ENCODE peak calls at places on chromosomes 4 and X, in nine cellular contexts. One of them, this sample, is unnamed.

GRCh38 chr4:13240066-13240465 is 244.1 kb downstream of the RAB28 start:
- DNase-seq in progenitor cell of endocrine pancreas: no peak
- DNase-seq in endothelial cell: no peak
- DNase-seq in gastrocnemius medialis: no peak
- DNase-seq in cardiac fibroblast: peak; percentile 27
- DNase-seq in CD4-positive, alpha-beta T cell: no peak
- DNase-seq in spleen: no peak
- DNase-seq in astrocyte of the spinal cord: peak; percentile 77
- DNase-seq in RWPE1: no peak
- DNase-seq in this sample: no peak

GRCh38 chrX:136828830-136829229 is 48.1 kb upstream of the ARHGEF6 start:
- DNase-seq in endothelial cell: peak; percentile 2
- DNase-seq in gastrocnemius medialis: no peak
- DNase-seq in spleen: no peak
- DNase-seq in astrocyte of the spinal cord: no peak
- DNase-seq in progenitor cell of endocrine pancreas: no peak
- DNase-seq in RWPE1: no peak
- DNase-seq in CD4-positive, alpha-beta T cell: no peak
- DNase-seq in cardiac fibroblast: no peak
- DNase-seq in this sample: no peak

GRCh38 chr4:106371166-106371565 is 2.6 kb upstream of the GIMD1 start:
- DNase-seq in endothelial cell: no peak
- DNase-seq in CD4-positive, alpha-beta T cell: no peak
- DNase-seq in astrocyte of the spinal cord: no peak
- DNase-seq in RWPE1: no peak
- DNase-seq in cardiac fibroblast: no peak
- DNase-seq in spleen: no peak
- DNase-seq in gastrocnemius medialis: no peak
- DNase-seq in progenitor cell of endocrine pancreas: no peak
- DNase-seq in this sample: no peak

GRCh38 chr4:126691797-126692196 is 941.0 kb upstream of the INTU start:
- DNase-seq in astrocyte of the spinal cord: no peak
- DNase-seq in endothelial cell: no peak
- DNase-seq in gastrocnemius medialis: no peak
- DNase-seq in RWPE1: no peak
- DNase-seq in CD4-positive, alpha-beta T cell: no peak
- DNase-seq in spleen: no peak
- DNase-seq in cardiac fibroblast: no peak
- DNase-seq in progenitor cell of endocrine pancreas: no peak
- DNase-seq in this sample: no peak

GRCh38 chrX:135454816-135455215 is 33.1 kb downstream of the SMIM10L2A start:
- DNase-seq in gastrocnemius medialis: no peak
- DNase-seq in astrocyte of the spinal cord: no peak
- DNase-seq in spleen: no peak
- DNase-seq in endothelial cell: peak; percentile 15
- DNase-seq in CD4-positive, alpha-beta T cell: no peak
- DNase-seq in RWPE1: no peak
- DNase-seq in progenitor cell of endocrine pancreas: no peak
- DNase-seq in cardiac fibroblast: no peak
- DNase-seq in this sample: no peak

GRCh38 chr4:113116414-113117345 is 67.2 kb downstream of the ANK2 start:
- DNase-seq in endothelial cell: no peak
- DNase-seq in progenitor cell of endocrine pancreas: no peak
- DNase-seq in RWPE1: no peak
- DNase-seq in spleen: no peak
- DNase-seq in gastrocnemius medialis: no peak
- DNase-seq in cardiac fibroblast: no peak
- DNase-seq in astrocyte of the spinal cord: peak; percentile 29
- DNase-seq in CD4-positive, alpha-beta T cell: no peak
- DNase-seq in this sample: no peak

GRCh38 chrX:103417370-103417769 is 41.0 kb downstream of the BEX3 start:
- DNase-seq in progenitor cell of endocrine pancreas: no peak
- DNase-seq in RWPE1: no peak
- DNase-seq in gastrocnemius medialis: no peak
- DNase-seq in endothelial cell: no peak
- DNase-seq in astrocyte of the spinal cord: no peak
- DNase-seq in cardiac fibroblast: no peak
- DNase-seq in spleen: no peak
- DNase-seq in CD4-positive, alpha-beta T cell: no peak
- DNase-seq in this sample: no peak

GRCh38 chr4:123785515-123785914 is 388.9 kb downstream of the SPRY1 start:
- DNase-seq in RWPE1: peak; percentile 5
- DNase-seq in cardiac fibroblast: peak; percentile 99
- DNase-seq in CD4-positive, alpha-beta T cell: no peak
- DNase-seq in gastrocnemius medialis: peak; percentile 81
- DNase-seq in astrocyte of the spinal cord: peak; percentile 90
- DNase-seq in progenitor cell of endocrine pancreas: no peak
- DNase-seq in endothelial cell: no peak
- DNase-seq in spleen: no peak
- DNase-seq in this sample: no peak

GRCh38 chr4:54233128-54233696 is 4.1 kb downstream of the PDGFRA start:
- DNase-seq in RWPE1: peak; percentile 83
- DNase-seq in CD4-positive, alpha-beta T cell: peak; percentile 52
- DNase-seq in progenitor cell of endocrine pancreas: peak; percentile 84
- DNase-seq in spleen: peak; percentile 94
- DNase-seq in gastrocnemius medialis: peak; percentile 66
- DNase-seq in astrocyte of the spinal cord: peak; percentile 90
- DNase-seq in endothelial cell: peak; percentile 96
- DNase-seq in cardiac fibroblast: peak; percentile 89
- DNase-seq in this sample: peak; percentile 79
- TF ChIP-seq CTCF in RWPE1: peak; percentile 73
- TF ChIP-seq CTCF in CD4-positive, alpha-beta T cell: peak; percentile 55
- TF ChIP-seq CTCF in progenitor cell of endocrine pancreas: peak; percentile 73
- TF ChIP-seq CTCF in spleen: peak; percentile 77
- TF ChIP-seq CTCF in gastrocnemius medialis: peak; percentile 90
- TF ChIP-seq CTCF in astrocyte of the spinal cord: peak; percentile 79
- TF ChIP-seq CTCF in endothelial cell: peak; percentile 75
- TF ChIP-seq CTCF in cardiac fibroblast: peak; percentile 67
- TF ChIP-seq CTCF in this sample: peak; percentile 58

DNA sequence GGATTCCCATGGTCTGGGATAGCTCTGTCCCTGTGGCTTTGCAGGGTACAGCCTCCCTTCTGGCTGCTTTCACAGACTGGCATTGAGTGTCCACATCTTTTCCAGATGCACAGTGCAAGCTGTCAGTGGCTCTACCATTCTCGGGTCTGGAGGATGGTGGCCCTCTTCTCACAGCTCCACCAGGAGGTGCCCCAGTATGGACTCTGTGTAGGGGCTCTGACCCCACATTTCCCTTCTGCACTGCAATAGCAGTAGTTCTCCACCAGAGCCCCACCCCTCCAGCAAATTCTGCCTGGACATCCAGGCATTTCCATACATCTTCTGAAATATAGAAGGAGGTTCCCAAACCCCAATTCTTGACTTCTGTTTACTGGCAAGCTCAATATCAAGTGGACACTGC is 50.2 kb upstream of the GRID2 start:
- DNase-seq in RWPE1: no peak
- DNase-seq in endothelial cell: no peak
- DNase-seq in cardiac fibroblast: no peak
- DNase-seq in CD4-positive, alpha-beta T cell: no peak
- DNase-seq in gastrocnemius medialis: no peak
- DNase-seq in progenitor cell of endocrine pancreas: no peak
- DNase-seq in spleen: no peak
- DNase-seq in astrocyte of the spinal cord: no peak
- DNase-seq in this sample: no peak
- TF ChIP-seq CTCF in RWPE1: no peak
- TF ChIP-seq CTCF in endothelial cell: no peak
- TF ChIP-seq CTCF in cardiac fibroblast: no peak
- TF ChIP-seq CTCF in CD4-positive, alpha-beta T cell: no peak
- TF ChIP-seq CTCF in gastrocnemius medialis: no peak
- TF ChIP-seq CTCF in progenitor cell of endocrine pancreas: no peak
- TF ChIP-seq CTCF in spleen: no peak
- TF ChIP-seq CTCF in astrocyte of the spinal cord: no peak
- TF ChIP-seq CTCF in this sample: no peak

GRCh38 chr4:151600432-151600831 is 160.4 kb downstream of the GATB start:
- DNase-seq in RWPE1: no peak
- DNase-seq in progenitor cell of endocrine pancreas: no peak
- DNase-seq in spleen: no peak
- DNase-seq in cardiac fibroblast: peak; percentile 16
- DNase-seq in CD4-positive, alpha-beta T cell: no peak
- DNase-seq in endothelial cell: no peak
- DNase-seq in gastrocnemius medialis: no peak
- DNase-seq in astrocyte of the spinal cord: no peak
- DNase-seq in this sample: no peak
- TF ChIP-seq CTCF in RWPE1: no peak
- TF ChIP-seq CTCF in progenitor cell of endocrine pancreas: no peak
- TF ChIP-seq CTCF in spleen: no peak
- TF ChIP-seq CTCF in cardiac fibroblast: no peak
- TF ChIP-seq CTCF in CD4-positive, alpha-beta T cell: no peak
- TF ChIP-seq CTCF in endothelial cell: no peak
- TF ChIP-seq CTCF in gastrocnemius medialis: no peak
- TF ChIP-seq CTCF in astrocyte of the spinal cord: no peak
- TF ChIP-seq CTCF in this sample: no peak

GRCh38 chr4:84583871-84584373 is 995 bp downstream of the CDS1 start:
- DNase-seq in CD4-positive, alpha-beta T cell: no peak
- DNase-seq in gastrocnemius medialis: no peak
- DNase-seq in spleen: no peak
- DNase-seq in endothelial cell: no peak
- DNase-seq in cardiac fibroblast: peak; percentile 5
- DNase-seq in progenitor cell of endocrine pancreas: no peak
- DNase-seq in RWPE1: no peak
- DNase-seq in astrocyte of the spinal cord: no peak
- DNase-seq in this sample: peak; percentile 3
- TF ChIP-seq CTCF in CD4-positive, alpha-beta T cell: peak; percentile 20
- TF ChIP-seq CTCF in gastrocnemius medialis: no peak
- TF ChIP-seq CTCF in spleen: no peak
- TF ChIP-seq CTCF in endothelial cell: no peak
- TF ChIP-seq CTCF in cardiac fibroblast: peak; percentile 4
- TF ChIP-seq CTCF in progenitor cell of endocrine pancreas: peak; percentile 12
- TF ChIP-seq CTCF in RWPE1: peak; percentile 12
- TF ChIP-seq CTCF in astrocyte of the spinal cord: no peak
- TF ChIP-seq CTCF in this sample: no peak

GRCh38 chr4:27008693-27009092 is 148.1 kb downstream of the STIM2 start:
- DNase-seq in spleen: no peak
- DNase-seq in gastrocnemius medialis: no peak
- DNase-seq in astrocyte of the spinal cord: no peak
- DNase-seq in cardiac fibroblast: no peak
- DNase-seq in CD4-positive, alpha-beta T cell: no peak
- DNase-seq in progenitor cell of endocrine pancreas: no peak
- DNase-seq in endothelial cell: no peak
- DNase-seq in RWPE1: no peak
- DNase-seq in this sample: no peak

GRCh38 chr4:27009539-27009938 is 148.9 kb downstream of the STIM2 start:
- DNase-seq in CD4-positive, alpha-beta T cell: no peak
- DNase-seq in RWPE1: no peak
- DNase-seq in spleen: no peak
- DNase-seq in astrocyte of the spinal cord: peak; percentile 79
- DNase-seq in gastrocnemius medialis: no peak
- DNase-seq in cardiac fibroblast: peak; percentile 71
- DNase-seq in progenitor cell of endocrine pancreas: no peak
- DNase-seq in endothelial cell: no peak
- DNase-seq in this sample: no peak

GRCh38 chr4:27013012-27013411 is 152.4 kb downstream of the STIM2 start:
- DNase-seq in astrocyte of the spinal cord: no peak
- DNase-seq in spleen: no peak
- DNase-seq in progenitor cell of endocrine pancreas: no peak
- DNase-seq in CD4-positive, alpha-beta T cell: no peak
- DNase-seq in gastrocnemius medialis: no peak
- DNase-seq in RWPE1: no peak
- DNase-seq in endothelial cell: no peak
- DNase-seq in cardiac fibroblast: no peak
- DNase-seq in this sample: no peak

GRCh38 chr4:27011401-27011800 is 150.8 kb downstream of the STIM2 start:
- DNase-seq in spleen: no peak
- DNase-seq in astrocyte of the spinal cord: no peak
- DNase-seq in RWPE1: no peak
- DNase-seq in endothelial cell: no peak
- DNase-seq in progenitor cell of endocrine pancreas: no peak
- DNase-seq in cardiac fibroblast: no peak
- DNase-seq in gastrocnemius medialis: no peak
- DNase-seq in CD4-positive, alpha-beta T cell: no peak
- DNase-seq in this sample: no peak

DNA sequence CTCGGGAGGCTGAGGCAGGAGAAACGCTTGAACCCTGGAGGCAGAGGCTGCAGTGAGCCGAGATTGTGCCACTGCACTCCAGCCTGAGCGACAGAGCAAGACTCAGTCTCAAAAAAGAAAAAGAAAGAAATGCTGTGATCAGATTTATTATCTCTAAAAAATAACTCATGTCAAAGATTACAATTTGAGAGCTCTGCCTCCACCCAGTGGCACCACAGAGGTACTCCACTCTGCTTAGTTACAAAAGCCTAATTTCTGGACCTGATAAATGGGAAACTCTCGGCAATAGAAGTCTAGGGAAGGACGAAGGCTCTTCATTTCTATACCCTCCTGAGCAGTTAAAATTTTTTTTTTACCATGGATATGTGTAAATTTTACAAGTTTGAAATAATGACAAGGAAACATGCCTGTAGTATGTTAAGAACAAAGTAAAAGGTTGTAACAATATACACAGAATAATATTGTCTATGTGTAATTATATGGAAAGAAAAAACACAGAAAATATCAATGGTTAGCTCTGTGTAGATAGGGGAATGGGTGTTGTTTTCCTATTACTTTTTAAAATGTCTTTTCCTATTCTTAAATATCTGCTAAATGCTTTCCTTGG is 149.8 kb downstream of the STIM2 start:
- DNase-seq in RWPE1: peak; percentile 53
- DNase-seq in gastrocnemius medialis: peak; percentile 19
- DNase-seq in CD4-positive, alpha-beta T cell: peak; percentile 48
- DNase-seq in astrocyte of the spinal cord: peak; percentile 72
- DNase-seq in spleen: peak; percentile 77
- DNase-seq in progenitor cell of endocrine pancreas: no peak
- DNase-seq in endothelial cell: peak; percentile 52
- DNase-seq in cardiac fibroblast: peak; percentile 84
- DNase-seq in this sample: peak; percentile 84
- TF ChIP-seq CTCF in RWPE1: peak; percentile 87
- TF ChIP-seq CTCF in gastrocnemius medialis: peak; percentile 80
- TF ChIP-seq CTCF in CD4-positive, alpha-beta T cell: peak; percentile 96
- TF ChIP-seq CTCF in astrocyte of the spinal cord: peak; percentile 81
- TF ChIP-seq CTCF in spleen: peak; percentile 80
- TF ChIP-seq CTCF in progenitor cell of endocrine pancreas: peak; percentile 81
- TF ChIP-seq CTCF in endothelial cell: peak; percentile 96
- TF ChIP-seq CTCF in cardiac fibroblast: peak; percentile 80
- TF ChIP-seq CTCF in this sample: peak; percentile 89

DNA sequence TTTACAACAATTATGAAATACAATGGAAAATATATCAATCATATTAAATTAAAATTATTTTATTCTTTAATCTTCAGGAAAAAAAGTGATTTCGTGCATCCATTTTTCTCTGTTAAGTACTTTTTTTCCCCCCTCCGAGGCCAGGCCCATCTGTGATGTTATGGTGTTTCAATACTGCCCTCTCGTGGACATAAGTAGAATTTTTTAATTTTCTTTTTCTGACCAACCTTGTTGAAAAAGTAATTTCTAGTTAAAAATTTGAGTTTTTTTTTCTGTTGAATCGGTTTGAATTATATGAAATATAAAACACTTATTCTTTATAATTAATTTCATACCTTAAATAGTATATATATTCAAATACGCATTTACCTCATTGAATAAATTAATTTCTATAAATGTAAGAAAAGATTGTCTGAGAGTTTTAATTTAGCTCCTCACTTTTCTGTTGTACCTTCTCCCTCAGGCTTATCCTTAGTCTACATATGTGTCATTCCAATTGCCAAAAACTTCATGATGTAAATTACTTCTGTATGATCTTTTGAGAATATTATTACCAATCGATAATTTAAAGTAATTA is 175.8 kb upstream of the TECRL start:
- DNase-seq in endothelial cell: peak; percentile 12
- DNase-seq in spleen: no peak
- DNase-seq in progenitor cell of endocrine pancreas: no peak
- DNase-seq in cardiac fibroblast: peak; percentile 54
- DNase-seq in RWPE1: peak; percentile 7
- DNase-seq in gastrocnemius medialis: no peak
- DNase-seq in astrocyte of the spinal cord: peak; percentile 46
- DNase-seq in CD4-positive, alpha-beta T cell: no peak
- DNase-seq in this sample: peak; percentile 49
- TF ChIP-seq CTCF in endothelial cell: peak; percentile 87
- TF ChIP-seq CTCF in spleen: no peak
- TF ChIP-seq CTCF in progenitor cell of endocrine pancreas: peak; percentile 80
- TF ChIP-seq CTCF in cardiac fibroblast: peak; percentile 48
- TF ChIP-seq CTCF in RWPE1: peak; percentile 60
- TF ChIP-seq CTCF in gastrocnemius medialis: no peak
- TF ChIP-seq CTCF in astrocyte of the spinal cord: peak; percentile 44
- TF ChIP-seq CTCF in CD4-positive, alpha-beta T cell: peak; percentile 62
- TF ChIP-seq CTCF in this sample: peak; percentile 51

GRCh38 chr4:182584016-182584415 is 333.2 kb downstream of the DCTD start:
- DNase-seq in RWPE1: no peak
- DNase-seq in gastrocnemius medialis: no peak
- DNase-seq in cardiac fibroblast: no peak
- DNase-seq in progenitor cell of endocrine pancreas: no peak
- DNase-seq in spleen: no peak
- DNase-seq in astrocyte of the spinal cord: no peak
- DNase-seq in CD4-positive, alpha-beta T cell: no peak
- DNase-seq in endothelial cell: no peak
- DNase-seq in this sample: no peak
- TF ChIP-seq CTCF in RWPE1: no peak
- TF ChIP-seq CTCF in gastrocnemius medialis: no peak
- TF ChIP-seq CTCF in cardiac fibroblast: no peak
- TF ChIP-seq CTCF in progenitor cell of endocrine pancreas: no peak
- TF ChIP-seq CTCF in spleen: no peak
- TF ChIP-seq CTCF in astrocyte of the spinal cord: no peak
- TF ChIP-seq CTCF in CD4-positive, alpha-beta T cell: no peak
- TF ChIP-seq CTCF in endothelial cell: no peak
- TF ChIP-seq CTCF in this sample: no peak

This sample was measured in A673.